ENCODE peak calls at places on chromosomes 13 and 19, in ten cellular contexts. G is upper lobe of left lung, H is tibial nerve, X is Panc1, Z is NB4, M is breast epithelium, I is DND-41, C is bronchial epithelial cell, U is mucosa of descending colon, A is PC-9. L is an unnamed sample.

GRCh38 chr13:33536639-33537425 is 251.3 kb upstream of the STARD13 start:
- DNase-seq in G (no peak), H (no peak), X (no peak), Z (no peak), M (no peak), I (no peak), C (peak; percentile 52), U (no peak), A (no peak), L (no peak)

GRCh38 chr19:681638-682037 is 5.4 kb downstream of the FSTL3 start:
- DNase-seq in G (no peak), H (no peak), X (no peak), Z (peak; percentile 50), M (no peak), I (no peak), C (no peak), U (no peak), A (no peak), L (no peak)

GRCh38 chr13:77779461-77780272 is 82.2 kb downstream of the SLAIN1 start:
- DNase-seq in G (peak; percentile 83), H (peak; percentile 66), X (peak; percentile 8), Z (peak; percentile 92), M (no peak), I (peak; percentile 28), C (peak; percentile 76), U (no peak), A (peak; percentile 55), L (peak; percentile 14)

GRCh38 chr13:111503376-111503775 is 182.9 kb downstream of the TEX29 start:
- DNase-seq in G (no peak), H (no peak), X (no peak), Z (no peak), M (peak; percentile 15), I (no peak), C (no peak), U (no peak), A (no peak), L (no peak)

GRCh38 chr19:14603990-14604387 is 21.1 kb downstream of the CLEC17A start:
- DNase-seq in G (no peak), H (no peak), X (no peak), Z (no peak), M (no peak), I (no peak), C (no peak), U (no peak), A (no peak), L (no peak)

GRCh38 chr13:81821259-81821658 is 1480.3 kb upstream of the SPRY2 start:
- DNase-seq in G (no peak), H (no peak), X (no peak), Z (no peak), M (no peak), I (no peak), C (no peak), U (no peak), A (no peak), L (no peak)

GRCh38 chr13:49082653-49083536 is 107.2 kb downstream of the FNDC3A start:
- DNase-seq in G (no peak), H (no peak), X (no peak), Z (no peak), M (no peak), I (no peak), C (peak; percentile 98), U (no peak), A (no peak), L (no peak)

GRCh38 chr13:43879323-43880181 is at the start of the genes CCDC122 and LACC1:
- DNase-seq in G (peak; percentile 92), H (peak; percentile 60), X (no peak), Z (peak; percentile 87), M (peak; percentile 91), I (peak; percentile 44), C (peak; percentile 65), U (peak; percentile 93), A (peak; percentile 61), L (no peak)

GRCh38 chr13:39526499-39526898 is 76.5 kb downstream of the LHFPL6 start:
- DNase-seq in G (no peak), H (no peak), X (no peak), Z (no peak), M (no peak), I (no peak), C (no peak), U (no peak), A (no peak), L (no peak)

GRCh38 chr13:39524795-39525194 is 78.2 kb downstream of the LHFPL6 start:
- DNase-seq in G (no peak), H (no peak), X (no peak), Z (no peak), M (no peak), I (no peak), C (no peak), U (no peak), A (no peak), L (no peak)

GRCh38 chr13:39527961-39528720 is 74.9 kb downstream of the LHFPL6 start:
- DNase-seq in G (no peak), H (no peak), X (peak; percentile 67), Z (no peak), M (no peak), I (no peak), C (peak; percentile 87), U (no peak), A (peak; percentile 78), L (peak; percentile 74)

GRCh38 chr13:39527301-39527700 is 75.7 kb downstream of the LHFPL6 start:
- DNase-seq in G (no peak), H (no peak), X (no peak), Z (no peak), M (no peak), I (no peak), C (no peak), U (no peak), A (no peak), L (no peak)

DNA sequence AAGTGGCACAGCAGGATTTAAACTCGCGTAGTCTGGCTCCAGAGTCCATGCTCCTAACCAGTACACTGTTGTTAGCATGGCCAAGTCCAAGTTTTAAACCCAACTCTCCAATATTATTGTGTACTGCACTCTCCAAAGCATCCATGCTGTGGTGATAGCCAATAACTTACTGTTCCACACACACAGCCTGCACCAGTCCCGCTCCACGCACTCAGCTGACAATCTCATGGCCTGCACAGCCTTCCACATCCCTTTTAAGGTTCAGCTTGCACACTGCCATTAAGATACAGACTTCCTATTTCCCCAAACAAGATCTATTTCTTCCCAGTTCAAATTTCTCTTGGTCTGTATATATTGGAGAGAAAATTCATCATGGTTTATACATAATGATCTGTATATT is 80.7 kb downstream of the LHFPL6 start:
- DNase-seq in G (no peak), H (no peak), X (no peak), Z (no peak), M (no peak), I (no peak), C (no peak), U (no peak), A (no peak), L (no peak)
- TF ChIP-seq CTCF in G (no peak), H (no peak), X (no peak), Z (no peak), M (no peak), I (no peak), C (no peak), U (no peak), A (no peak), L (no peak)

GRCh38 chr19:17766543-17767131 is 15.4 kb downstream of the FCHO1 start:
- DNase-seq in G (peak; percentile 88), H (peak; percentile 77), X (no peak), Z (no peak), M (peak; percentile 71), I (no peak), C (peak; percentile 66), U (peak; percentile 95), A (peak; percentile 86), L (no peak)
- H3K4me3 ChIP-seq in G (no peak overlapping the region), H (no peak overlapping the region), X (peak overlapping the region; percentile 25), Z (no peak overlapping the region), M (peak overlapping the region; percentile 28), I (no peak overlapping the region), C (no peak overlapping the region), U (no peak overlapping the region), A (peak overlapping the region; percentile 46), L (no peak overlapping the region)

GRCh38 chr19:45256836-45257235 is 5.8 kb downstream of the MARK4 start:
- DNase-seq in G (no peak), H (no peak), X (no peak), Z (no peak), M (no peak), I (no peak), C (no peak), U (no peak), A (no peak), L (no peak)

GRCh38 chr19:45251452-45252354 is 632 bp downstream of the MARK4 start:
- DNase-seq in G (no peak), H (no peak), X (no peak), Z (peak; percentile 27), M (no peak), I (peak; percentile 42), C (no peak), U (no peak), A (no peak), L (no peak)

GRCh38 chr19:45253396-45254027 is 2.4 kb downstream of the MARK4 start:
- DNase-seq in G (no peak), H (no peak), X (no peak), Z (no peak), M (no peak), I (peak; percentile 11), C (peak; percentile 33), U (no peak), A (no peak), L (no peak)

GRCh38 chr19:45255611-45256157 is 4.6 kb downstream of the MARK4 start:
- DNase-seq in G (no peak), H (no peak), X (no peak), Z (no peak), M (no peak), I (no peak), C (no peak), U (no peak), A (no peak), L (no peak)

GRCh38 chr19:45254044-45254531 is 3.0 kb downstream of the MARK4 start:
- DNase-seq in G (no peak), H (no peak), X (no peak), Z (no peak), M (no peak), I (peak; percentile 12), C (no peak), U (no peak), A (no peak), L (no peak)
- TF ChIP-seq CTCF in G (no peak), H (no peak), X (no peak), Z (no peak), M (no peak), I (peak; percentile 45), C (peak; percentile 19), U (no peak), A (peak; percentile 42), L (peak; percentile 35)

GRCh38 chr19:16078311-16078758 is 2.0 kb downstream of the TPM4 start:
- DNase-seq in G (no peak), H (peak; percentile 60), X (no peak), Z (peak; percentile 47), M (peak; percentile 50), I (peak; percentile 49), C (peak; percentile 81), U (no peak), A (no peak), L (peak; percentile 42)

GRCh38 chr19:16076958-16077611 is 790 bp downstream of the TPM4 start:
- DNase-seq in G (peak; percentile 67), H (peak; percentile 61), X (no peak), Z (peak; percentile 71), M (peak; percentile 75), I (peak; percentile 48), C (no peak), U (peak; percentile 82), A (no peak), L (no peak)

GRCh38 chr19:16075430-16076153 is 703 bp upstream of the TPM4 start:
- DNase-seq in G (no peak), H (no peak), X (no peak), Z (no peak), M (no peak), I (no peak), C (no peak), U (no peak), A (no peak), L (no peak)

GRCh38 chr19:16076154-16076957 is at the start of gene TPM4:
- DNase-seq in G (peak; percentile 96), H (peak; percentile 85), X (no peak), Z (peak; percentile 92), M (peak; percentile 83), I (peak; percentile 84), C (peak; percentile 82), U (peak; percentile 95), A (peak; percentile 77), L (peak; percentile 86)

DNA sequence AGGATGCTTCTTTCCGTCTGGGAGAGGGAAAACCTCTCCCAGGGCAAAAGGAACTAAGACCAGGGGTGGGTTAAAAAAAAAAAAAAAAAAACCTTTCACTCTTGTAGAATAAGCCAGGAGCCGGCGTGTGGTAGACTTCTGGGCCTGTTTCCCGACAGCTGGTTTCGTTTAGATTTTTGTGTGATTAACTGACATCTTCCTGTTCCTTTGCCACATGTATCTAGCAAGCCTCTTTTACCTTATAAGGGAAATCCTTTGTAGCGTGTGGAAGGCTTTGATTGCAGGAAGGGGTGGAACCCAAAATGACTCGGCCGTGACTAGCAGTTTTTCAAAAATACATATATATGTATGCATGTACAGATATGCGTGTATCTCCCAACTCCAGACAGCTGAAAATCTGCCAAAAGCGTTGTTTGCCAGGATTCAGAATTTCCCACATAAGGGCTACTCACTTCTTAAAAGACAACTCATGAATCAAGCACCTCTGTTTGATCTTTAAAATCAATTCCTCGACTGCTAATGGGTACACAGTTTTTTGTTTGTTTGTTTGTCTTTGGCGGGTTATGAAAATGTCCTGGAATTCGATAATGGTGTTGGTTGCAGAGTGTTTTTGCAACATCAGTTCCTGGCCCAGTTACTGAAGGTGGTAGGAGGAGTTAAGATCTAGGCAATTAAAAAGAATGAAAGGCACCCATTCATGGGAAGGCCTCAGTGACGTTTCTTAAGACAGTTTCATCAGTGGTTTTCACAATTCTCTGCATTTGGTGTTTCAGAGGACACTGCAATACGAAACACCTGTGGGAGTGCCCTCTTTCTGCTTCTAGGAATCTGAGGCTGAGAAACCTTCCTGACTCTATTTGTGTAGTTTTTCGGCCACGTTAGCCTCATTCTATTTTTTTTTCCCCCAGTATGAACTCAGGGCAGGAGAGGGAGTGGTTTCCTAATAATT is 2.7 kb downstream of the TPM4 start:
- DNase-seq in G (peak; percentile 69), H (peak; percentile 90), X (peak; percentile 82), Z (peak; percentile 86), M (peak; percentile 55), I (peak; percentile 88), C (peak; percentile 94), U (peak; percentile 75), A (peak; percentile 98), L (peak; percentile 98)
- H3K4me3 ChIP-seq in G (peak overlapping the region; percentile 98), H (peak overlapping the region; percentile 90), X (peak overlapping the region; percentile 63), Z (peak overlapping the region; percentile 89), M (peak overlapping the region; percentile 96), I (peak overlapping the region; percentile 95), C (peak overlapping the region; percentile 73), U (no peak overlapping the region), A (peak overlapping the region; percentile 70), L (peak overlapping the region; percentile 98)